ENCODE peak calls at places on chromosomes 16 and 17, in five cellular contexts. I, O, A, R and H are unnamed samples.

GRCh38 chr17:82978765-82979349 is 100.6 kb upstream of the METRNL start:
- DNase-seq in I (peak), O (peak), A (no peak), R (no peak), H (no peak)

GRCh38 chr17:68457539-68458259 is 403 bp upstream of the WIPI1 start:
- DNase-seq in A (peak), I (peak), O (peak), R (peak), H (peak)

GRCh38 chr17:55577687-55578086 is 66.4 kb upstream of the SMIM36 start:
- DNase-seq in O (no peak), A (peak), I (no peak), R (no peak), H (peak)

GRCh38 chr17:73091770-73092517 is 544 bp downstream of the SLC39A11 start:
- DNase-seq in I (peak), O (no peak), R (no peak), A (no peak), H (peak)

GRCh38 chr16:48353565-48354163 is 31.5 kb downstream of the SIAH1 start:
- DNase-seq in I (peak), A (peak), O (peak), R (no peak), H (no peak)

GRCh38 chr16:67561501-67561823 is 864 bp upstream of the CTCF start:
- DNase-seq in R (no peak), A (no peak), O (no peak), I (no peak), H (no peak)

GRCh38 chr17:48244121-48244711 is 136.7 kb downstream of the SNX11 start:
- DNase-seq in R (no peak), A (no peak), I (peak), O (peak), H (no peak)

GRCh38 chr17:5705081-5705875 is 121.0 kb upstream of the NLRP1 start:
- DNase-seq in R (no peak), I (no peak), O (no peak), A (no peak), H (no peak)

GRCh38 chr17:55341432-55341831 is 76.7 kb downstream of the HLF start:
- DNase-seq in R (no peak), A (no peak), O (no peak), I (no peak), H (no peak)

GRCh38 chr16:23423496-23424049 is 29.4 kb downstream of the COG7 start:
- DNase-seq in I (no peak), R (no peak), A (no peak), O (no peak), H (peak)

GRCh38 chr17:68429881-68430280 is 27.4 kb downstream of the WIPI1 start:
- DNase-seq in I (no peak), O (no peak), A (no peak), R (no peak), H (no peak)

GRCh38 chr16:89633064-89633631 is 19.7 kb downstream of the DPEP1 start:
- DNase-seq in R (no peak), O (no peak), A (no peak), I (no peak), H (no peak)

GRCh38 chr16:49856741-49857330 is 924 bp upstream of the ZNF423 start:
- DNase-seq in I (peak), R (no peak), O (no peak), A (no peak), H (peak)

GRCh38 chr17:35189291-35189690 is 4.9 kb downstream of the SLC35G3 start:
- DNase-seq in I (peak), O (no peak), R (no peak), A (no peak), H (no peak)

GRCh38 chr16:88010343-88010970 is 59.2 kb downstream of the BANP start:
- DNase-seq in I (no peak), R (no peak), A (no peak), O (no peak), H (no peak)

GRCh38 chr17:9291912-9292562 is 270.7 kb downstream of the NTN1 start:
- DNase-seq in A (peak), I (peak), O (peak), R (no peak), H (peak)

GRCh38 chr17:58081641-58082340 is 1.4 kb upstream of the DYNLL2 start:
- DNase-seq in A (no peak), R (no peak), I (no peak), O (no peak), H (no peak)

GRCh38 chr16:50025544-50025931 is 513 bp downstream of the CNEP1R1 start:
- DNase-seq in O (peak), I (no peak), A (peak), R (no peak), H (no peak)

GRCh38 chr17:39213852-39214251 is 11.9 kb downstream of the STAC2 start:
- DNase-seq in I (no peak), R (no peak), O (no peak), A (no peak), H (no peak)

GRCh38 chr16:27405546-27406451 is 3.8 kb downstream of the IL21R start:
- DNase-seq in O (no peak), R (no peak), I (no peak), A (peak), H (no peak)

GRCh38 chr16:27352026-27352425 is 38.3 kb downstream of the IL4R start:
- DNase-seq in O (no peak), R (no peak), A (no peak), I (no peak), H (no peak)

GRCh38 chr16:1430759-1431496 is at the start of gene PERCC1:
- DNase-seq in I (no peak), A (no peak), R (no peak), O (no peak), H (no peak)

GRCh38 chr16:11131706-11132105 is 124.3 kb downstream of the SOCS1 start:
- DNase-seq in R (no peak), A (no peak), I (no peak), O (no peak), H (no peak)